ENCODE peak calls at places on chromosomes 6 and 20, in five cellular contexts. T is CD8-positive, alpha-beta T cell; L is neural progenitor cell; H is tibial nerve; W is IMR-90. N is an unnamed sample.
A peak's percentile ranks its signal among the peaks of the same experiment; 100 is the strongest.

GRCh38 chr20:43752561-43753301 is 25.9 kb upstream of the GTSF1L start:
- DNase-seq in H (no peak), T (peak; percentile 10), L (no peak), W (peak; percentile 90), N (peak; percentile 69)

GRCh38 chr6:91094806-91095475 is 508.1 kb upstream of the MAP3K7 start:
- DNase-seq in T (no peak), L (no peak), H (no peak), W (no peak), N (no peak)

GRCh38 chr6:32852844-32853540 is 512 bp downstream of the TAP1 start:
- DNase-seq in H (peak; percentile 38), W (peak; percentile 18), L (peak; percentile 54), T (peak; percentile 38), N (no peak)

GRCh38 chr20:52035977-52036376 is 155.6 kb downstream of the ZFP64 start:
- DNase-seq in T (no peak), H (no peak), L (no peak), W (no peak), N (no peak)

GRCh38 chr20:40938020-40938419 is 90.6 kb upstream of the TOP1 start:
- DNase-seq in W (no peak), T (no peak), L (no peak), H (no peak), N (no peak)

GRCh38 chr20:977021-977420 is 25.1 kb downstream of the RSPO4 start:
- DNase-seq in L (no peak), T (no peak), H (no peak), W (no peak), N (no peak)

GRCh38 chr20:52926505-52926904 is 45.7 kb upstream of the TSHZ2 start:
- DNase-seq in L (no peak), T (no peak), W (no peak), H (no peak), N (no peak)

GRCh38 chr6:90538651-90539050 is 48.2 kb downstream of the MAP3K7 start:
- DNase-seq in H (no peak), T (no peak), W (peak; percentile 51), L (no peak), N (peak; percentile 0)

GRCh38 chr20:43583982-43584432 is 6.7 kb upstream of the IFT52 start:
- DNase-seq in H (peak; percentile 74), W (peak; percentile 97), T (no peak), L (no peak), N (peak; percentile 94)

GRCh38 chr20:33693741-33694645 is 7.8 kb upstream of the E2F1 start:
- DNase-seq in W (no peak), T (no peak), H (no peak), L (peak; percentile 71), N (no peak)

GRCh38 chr6:41406821-41407787 is 71.7 kb downstream of the NCR2 start:
- DNase-seq in W (no peak), L (peak; percentile 74), T (no peak), H (no peak), N (no peak)

GRCh38 chr20:49032455-49032854 is 13.7 kb upstream of the CSE1L start:
- DNase-seq in H (no peak), W (no peak), L (no peak), T (no peak), N (no peak)

GRCh38 chr20:49024220-49024619 is 21.9 kb upstream of the CSE1L start:
- DNase-seq in L (no peak), T (no peak), H (no peak), W (no peak), N (no peak)

GRCh38 chr20:49030954-49031619 is 15.0 kb upstream of the CSE1L start:
- DNase-seq in W (no peak), H (no peak), T (no peak), L (no peak), N (no peak)

GRCh38 chr20:49029203-49029602 is 16.9 kb upstream of the CSE1L start:
- DNase-seq in L (no peak), W (peak; percentile 38), T (no peak), H (no peak), N (no peak)

DNA sequence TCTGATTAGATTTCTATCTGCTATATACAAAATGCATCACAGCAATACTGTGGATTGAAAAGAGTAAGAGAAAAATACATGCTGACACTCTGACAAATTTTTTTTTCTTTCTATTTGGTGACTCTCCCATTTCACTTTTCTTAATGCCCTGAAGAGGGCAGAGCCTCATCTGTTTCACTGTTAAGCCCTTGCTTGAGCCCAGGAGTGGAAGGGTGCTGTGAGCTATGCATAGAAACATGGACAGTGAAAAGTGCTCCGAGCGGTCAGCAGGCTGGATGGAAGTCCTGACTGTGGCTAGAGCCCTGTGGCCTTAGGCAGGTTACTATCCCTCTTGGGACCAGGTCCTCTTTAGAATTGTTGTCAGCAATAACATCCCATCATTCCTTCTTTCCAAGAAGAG is 17.4 kb upstream of the CSE1L start:
- DNase-seq in L (peak; percentile 54), H (no peak), T (no peak), W (peak; percentile 41), N (no peak)
- TF ChIP-seq CTCF in L (peak; percentile 54), H (no peak), T (no peak), W (peak; percentile 35), N (peak; percentile 50)

GRCh38 chr6:10404107-10404798 is 10.6 kb downstream of the TFAP2A start:
- DNase-seq in H (peak; percentile 72), T (peak; percentile 71), L (peak; percentile 99), W (peak; percentile 90), N (peak; percentile 94)
- TF ChIP-seq CTCF in H (peak; percentile 60), T (no peak), L (peak; percentile 48), W (peak; percentile 48), N (peak; percentile 53)

DNA sequence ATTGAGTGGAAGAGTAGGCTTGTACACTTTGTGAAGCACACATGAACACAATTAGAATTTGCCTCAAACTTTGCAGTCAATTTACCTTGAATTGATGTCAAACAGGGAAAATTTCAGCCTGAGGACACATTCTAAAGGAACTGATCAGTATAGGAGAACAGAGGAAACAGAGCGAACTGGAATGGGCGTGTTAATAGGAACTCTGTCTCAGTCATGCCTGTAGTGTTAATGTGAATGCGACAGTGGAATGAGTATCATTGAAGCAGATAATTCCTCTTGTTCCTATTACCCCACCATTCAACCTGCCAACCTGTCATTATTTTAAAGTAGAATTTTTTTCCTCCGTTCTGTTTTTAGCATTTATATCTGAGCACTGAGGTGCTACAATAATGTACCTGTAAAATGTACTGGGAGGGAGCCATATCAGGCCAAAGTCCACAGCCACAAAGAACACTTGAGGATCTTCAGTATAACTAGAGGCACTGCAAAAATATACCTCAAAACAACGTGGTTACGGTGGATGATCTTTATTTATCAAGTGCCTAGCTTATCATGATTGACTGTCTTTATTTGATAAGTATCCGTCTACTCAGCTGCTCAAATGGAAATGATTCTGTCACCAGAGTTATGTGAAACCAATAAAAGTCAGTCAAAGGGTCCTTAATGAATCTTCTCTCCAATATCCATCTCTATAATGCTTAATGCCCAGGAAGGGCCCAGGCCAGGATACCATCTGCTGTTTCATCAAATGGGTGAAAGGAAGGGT is 125.2 kb upstream of the STMND1 start:
- DNase-seq in W (no peak), T (no peak), L (no peak), H (no peak), N (no peak)
- TF ChIP-seq CTCF in W (no peak), T (no peak), L (no peak), H (no peak), N (no peak)

GRCh38 chr6:159008656-159009288 is 8.8 kb upstream of the RSPH3 start:
- DNase-seq in W (peak; percentile 28), L (peak; percentile 30), H (no peak), T (no peak), N (no peak)
- TF ChIP-seq CTCF in W (peak; percentile 42), L (peak; percentile 49), H (peak; percentile 55), T (peak; percentile 73), N (peak; percentile 16)

GRCh38 chr6:27890351-27891299 is 21.6 kb downstream of the OR2B2 start:
- DNase-seq in T (peak; percentile 65), L (peak; percentile 87), W (peak; percentile 97), H (peak; percentile 25), N (peak; percentile 86)
- TF ChIP-seq CTCF in T (no peak), L (no peak), W (no peak), H (no peak), N (no peak)

GRCh38 chr6:157221049-157221816 is 102.1 kb downstream of the TMEM242 start:
- DNase-seq in H (peak; percentile 46), W (peak; percentile 63), L (no peak), T (peak; percentile 72), N (no peak)
- TF ChIP-seq CTCF in H (peak; percentile 16), W (no peak), L (no peak), T (no peak), N (peak; percentile 39)

GRCh38 chr6:77450924-77451323 is 12.4 kb downstream of the HTR1B start:
- DNase-seq in L (no peak), T (no peak), H (no peak), W (peak; percentile 59), N (no peak)
- TF ChIP-seq CTCF in L (no peak), T (no peak), H (no peak), W (peak; percentile 61), N (peak; percentile 29)

GRCh38 chr20:57237006-57237953 is 29.2 kb downstream of the BMP7 start:
- DNase-seq in H (no peak), W (no peak), T (no peak), L (no peak), N (no peak)
- TF ChIP-seq CTCF in H (no peak), W (no peak), T (no peak), L (no peak), N (no peak)

GRCh38 chr6:158560787-158561246 is 926 bp downstream of the TMEM181 start:
- DNase-seq in H (no peak), L (peak; percentile 42), T (no peak), W (no peak), N (no peak)

GRCh38 chr6:158561247-158561884 is 1.5 kb downstream of the TMEM181 start:
- DNase-seq in T (no peak), W (no peak), H (no peak), L (no peak), N (no peak)

GRCh38 chr6:158558415-158559306 is 1.2 kb upstream of the TMEM181 start:
- DNase-seq in T (no peak), H (no peak), L (no peak), W (no peak), N (no peak)

GRCh38 chr6:158559338-158559894 is 475 bp upstream of the TMEM181 start:
- DNase-seq in W (no peak), T (no peak), L (no peak), H (no peak), N (no peak)

GRCh38 chr6:158559895-158560786 is at the start of gene TMEM181:
- DNase-seq in H (peak; percentile 59), T (peak; percentile 83), L (peak; percentile 92), W (peak; percentile 80), N (peak; percentile 44)
- TF ChIP-seq CTCF in H (peak; percentile 36), T (no peak), L (peak; percentile 9), W (no peak), N (no peak)

DNA sequence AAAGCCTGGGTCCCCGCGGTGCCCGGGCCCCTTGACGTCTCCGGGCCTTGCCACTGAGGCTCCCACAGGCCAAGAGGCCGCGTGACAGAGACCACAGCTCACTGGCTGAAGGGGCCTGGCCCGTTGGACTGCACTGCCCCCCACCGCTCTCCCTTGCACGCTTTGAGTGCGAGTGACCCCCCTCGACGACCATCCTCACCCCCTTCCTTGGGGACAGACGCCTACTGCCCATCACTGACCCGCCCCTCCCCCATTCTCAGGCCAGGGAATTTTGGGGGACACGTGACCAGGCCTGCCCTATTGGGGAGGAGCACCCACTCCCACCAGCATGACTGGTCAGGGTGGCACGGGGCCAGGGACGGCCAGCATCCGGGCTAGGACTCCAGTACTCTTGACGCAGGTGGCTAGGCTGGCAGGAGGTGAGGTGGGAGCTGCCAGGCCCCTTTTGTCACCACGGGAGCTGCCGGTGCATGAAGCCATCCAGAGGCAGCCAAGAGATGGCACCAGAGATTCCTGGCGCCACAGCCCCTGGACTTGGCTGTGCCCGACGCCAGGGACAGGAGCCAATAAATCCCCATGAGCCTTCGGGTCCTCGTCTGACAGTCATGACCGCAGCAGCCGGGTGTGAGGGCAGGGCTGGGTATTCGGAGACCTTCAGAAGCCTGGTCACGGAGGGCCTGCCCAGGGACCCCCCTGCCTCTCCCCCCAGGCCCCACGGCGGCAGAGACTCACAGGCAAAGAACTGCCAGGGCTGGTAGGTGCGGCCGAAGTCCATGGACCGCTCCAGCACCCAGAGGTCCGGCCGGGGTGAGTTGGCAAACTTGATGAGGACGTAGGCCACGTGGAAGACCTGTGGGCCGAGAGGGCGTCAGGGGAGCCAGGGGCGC is 14.5 kb downstream of the LAMA5 start:
- DNase-seq in W (no peak), L (no peak), T (no peak), H (no peak), N (no peak)
- TF ChIP-seq CTCF in W (no peak), L (no peak), T (no peak), H (peak; percentile 64), N (no peak)